ENCODE peak calls at places on chromosomes 13 and 19, in eight cellular contexts. C, Q, O, R, V, W, G and U are unnamed samples. For H3K36me3, the result is how much of the 10 kb centered on the place peaks cover.

GRCh38 chr19:6423499-6424189 is 967 bp downstream of the KHSRP start:
- DNase-seq in O (no peak), R (no peak), C (peak), Q (no peak), G (no peak), V (peak), W (peak), U (peak)

GRCh38 chr13:26011208-26011573 is 40.6 kb downstream of the SHISA2 start:
- DNase-seq in O (no peak), C (no peak), R (no peak), G (no peak), W (no peak), Q (no peak), V (no peak), U (no peak)

GRCh38 chr13:105090244-105090643 is 1445.2 kb downstream of the EFNB2 start:
- DNase-seq in W (no peak), G (no peak), C (no peak), Q (no peak), O (no peak), V (no peak), R (no peak), U (no peak)

GRCh38 chr19:10516064-10516385 is 1.2 kb downstream of the S1PR5 start:
- DNase-seq in W (no peak), R (no peak), G (no peak), C (no peak), Q (no peak), O (no peak), V (no peak), U (no peak)

GRCh38 chr19:11538232-11539036 is at the start of gene CNN1:
- DNase-seq in O (peak), V (peak), C (peak), Q (peak), W (peak), R (peak), G (peak), U (peak)

GRCh38 chr13:52450793-52451116 is 321 bp upstream of the VPS36 start:
- DNase-seq in R (no peak), O (no peak), V (no peak), W (no peak), G (no peak), Q (no peak), C (no peak), U (no peak)

GRCh38 chr19:41367848-41368301 is 3.9 kb upstream of the B9D2 start:
- DNase-seq in G (no peak), V (no peak), W (no peak), C (no peak), R (no peak), O (no peak), Q (no peak), U (no peak)

GRCh38 chr19:33810821-33811220 is 14.2 kb downstream of the KCTD15 start:
- DNase-seq in G (no peak), W (no peak), C (no peak), R (no peak), O (no peak), V (no peak), Q (no peak), U (no peak)

GRCh38 chr13:85261757-85262346 is 537.4 kb downstream of the SLITRK6 start:
- DNase-seq in R (no peak), O (no peak), W (no peak), G (no peak), V (no peak), Q (no peak), C (no peak), U (peak)

GRCh38 chr13:59112375-59112774 is 1051.4 kb downstream of the DIAPH3 start:
- DNase-seq in W (peak), G (no peak), C (no peak), Q (no peak), V (peak), R (no peak), O (no peak), U (peak)

GRCh38 chr13:74883834-74884233 is 598.1 kb downstream of the TBC1D4 start:
- DNase-seq in V (no peak), Q (no peak), C (no peak), O (no peak), G (no peak), W (no peak), R (no peak), U (no peak)

GRCh38 chr13:69935043-69935442 is 172.6 kb upstream of the ATXN8OS start:
- DNase-seq in V (no peak), W (no peak), R (no peak), C (no peak), Q (no peak), G (no peak), O (no peak), U (peak)

GRCh38 chr19:8605514-8605913 is 5.0 kb downstream of the ADAMTS10 start:
- DNase-seq in R (no peak), Q (no peak), C (no peak), O (no peak), W (no peak), G (no peak), V (no peak), U (no peak)

GRCh38 chr19:8392017-8392591 is 1.9 kb downstream of the RAB11B start:
- DNase-seq in W (no peak), R (no peak), V (no peak), C (peak), O (peak), Q (peak), G (peak), U (no peak)

GRCh38 chr13:70183041-70183440 is 74.8 kb upstream of the KLHL1 start:
- DNase-seq in R (no peak), V (no peak), O (no peak), C (no peak), Q (no peak), G (no peak), W (no peak), U (no peak)

GRCh38 chr13:86282450-86282849 is 483.2 kb upstream of the SLITRK6 start:
- DNase-seq in O (no peak), W (no peak), V (no peak), Q (no peak), R (no peak), C (no peak), G (no peak), U (no peak)

GRCh38 chr19:50519006-50519575 is 5.4 kb upstream of the ASPDH start:
- DNase-seq in O (no peak), G (no peak), W (no peak), V (no peak), R (no peak), C (peak), Q (no peak), U (no peak)

GRCh38 chr13:84207509-84207908 is 325.2 kb upstream of the SLITRK1 start:
- DNase-seq in W (no peak), Q (no peak), O (no peak), V (no peak), C (no peak), R (no peak), G (no peak), U (no peak)

GRCh38 chr19:17406039-17406886 is 833 bp upstream of the BST2 start:
- DNase-seq in O (no peak), R (no peak), Q (no peak), W (peak), V (no peak), G (no peak), C (no peak), U (no peak)

GRCh38 chr19:39351537-39352037 is 9.4 kb downstream of the SAMD4B start:
- DNase-seq in Q (no peak), O (no peak), C (no peak), G (no peak), R (no peak), V (no peak), W (peak), U (no peak)

DNA sequence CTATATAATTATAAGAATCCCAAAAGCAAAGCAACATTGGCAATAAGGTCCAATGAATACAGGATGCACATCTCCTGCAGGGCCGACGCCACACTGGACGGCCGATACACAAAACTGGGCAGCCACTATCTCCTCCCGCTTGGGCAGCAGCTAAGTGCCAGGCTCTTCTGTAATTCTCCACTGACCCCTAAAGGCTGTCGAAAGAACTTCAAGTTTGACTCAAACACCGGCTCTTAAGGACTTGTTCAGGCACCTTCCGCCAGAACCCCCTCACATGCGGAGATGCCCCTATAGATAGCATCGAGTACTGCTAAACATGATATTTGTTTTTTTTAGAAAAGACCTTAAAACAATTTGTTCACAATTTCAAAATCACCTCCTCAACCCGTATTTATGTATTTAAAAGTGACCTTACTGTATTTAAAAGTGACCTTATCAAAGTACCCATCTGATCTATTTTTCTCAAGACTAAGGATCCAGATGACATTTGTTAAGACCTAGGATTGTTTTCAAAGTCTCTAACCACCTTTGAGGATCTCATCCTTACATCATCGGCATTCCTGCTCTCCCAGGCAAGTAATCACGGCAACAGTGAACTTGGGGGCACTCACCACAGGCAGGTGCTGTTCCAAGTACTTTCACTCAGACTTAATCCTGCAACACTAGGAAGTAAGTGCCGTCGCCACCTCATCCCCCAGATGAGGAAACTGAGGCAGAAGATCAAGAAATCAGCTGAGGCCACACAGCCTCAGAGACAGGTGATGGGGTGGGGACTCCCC is 77.8 kb downstream of the TUBGCP3 start:
- DNase-seq in R (no peak), C (no peak), W (peak), O (no peak), G (no peak), Q (no peak), V (peak), U (peak)
- H3K36me3 ChIP-seq in R (under half), C (under half), W (under half), O (under half), G (half or more), Q (half or more), V (half or more), U (under half)

GRCh38 chr13:106873810-106874209 is 305.9 kb upstream of the ARGLU1 start:
- DNase-seq in C (no peak), Q (no peak), O (no peak), G (no peak), V (no peak), R (no peak), W (no peak), U (no peak)

DNA sequence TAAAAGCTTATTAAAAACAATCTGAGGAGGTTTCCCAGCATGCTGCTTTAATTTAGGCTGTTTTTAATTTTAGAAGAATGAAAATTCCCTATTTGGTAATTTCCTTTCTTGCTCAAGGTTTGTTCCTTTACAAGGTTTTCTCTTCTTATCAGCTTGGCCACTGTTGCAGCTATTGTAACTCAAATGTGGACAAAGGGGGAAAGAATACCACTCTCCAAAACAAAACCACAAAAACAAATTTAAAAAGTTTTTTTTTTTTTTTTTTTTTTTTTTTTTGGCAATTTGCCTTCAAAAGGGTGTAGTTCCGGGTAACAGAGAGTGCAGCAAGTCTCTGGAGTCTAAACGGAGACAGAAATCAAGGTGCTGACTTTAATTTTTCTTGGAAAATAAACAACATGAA is 306.4 kb upstream of the ARGLU1 start:
- DNase-seq in O (no peak), Q (no peak), R (no peak), V (no peak), W (no peak), C (no peak), G (no peak), U (no peak)
- H3K36me3 ChIP-seq in O (under half), Q (under half), R (under half), V (under half), W (under half), C (under half), G (under half), U (under half)

GRCh38 chr13:110698689-110699088 is 7.2 kb downstream of the CARS2 start:
- DNase-seq in G (no peak), W (no peak), C (no peak), O (no peak), Q (no peak), R (no peak), V (no peak), U (no peak)
- H3K36me3 ChIP-seq in G (half or more), W (under half), C (under half), O (under half), Q (half or more), R (under half), V (half or more), U (under half)

GRCh38 chr19:18861235-18861634 is 29.5 kb downstream of the UPF1 start:
- DNase-seq in O (no peak), V (no peak), Q (no peak), G (no peak), W (no peak), C (no peak), R (no peak), U (no peak)

GRCh38 chr19:18858906-18859646 is 27.3 kb downstream of the UPF1 start:
- DNase-seq in R (no peak), W (no peak), O (peak), C (no peak), G (no peak), V (no peak), Q (no peak), U (no peak)

GRCh38 chr19:18859676-18860301 is 28.0 kb downstream of the UPF1 start:
- DNase-seq in C (no peak), O (peak), W (no peak), G (no peak), Q (no peak), V (no peak), R (no peak), U (no peak)

GRCh38 chr19:18860725-18861124 is 29.0 kb downstream of the UPF1 start:
- DNase-seq in O (peak), V (no peak), G (no peak), R (no peak), Q (no peak), C (no peak), W (no peak), U (no peak)

DNA sequence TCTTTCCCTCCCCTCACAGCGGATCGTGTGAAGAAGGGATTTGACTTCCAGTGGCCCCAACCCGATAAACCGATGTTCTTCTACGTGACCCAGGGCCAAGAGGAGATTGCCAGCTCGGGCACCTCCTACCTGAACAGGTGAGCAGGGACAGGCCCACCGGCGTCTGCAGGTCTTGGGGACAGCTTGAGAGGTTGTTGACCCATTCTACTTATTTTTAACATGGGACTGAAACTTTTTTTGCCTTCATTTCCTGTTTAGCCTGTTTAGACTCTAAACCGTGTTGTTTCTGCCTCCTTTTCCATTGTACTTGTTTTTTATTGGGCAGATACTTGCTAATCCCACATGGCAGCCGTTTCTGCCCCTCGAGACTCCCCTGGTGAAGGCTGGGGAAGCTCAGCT is 28.5 kb downstream of the UPF1 start:
- DNase-seq in O (no peak), Q (no peak), W (no peak), C (no peak), V (no peak), G (no peak), R (no peak), U (no peak)
- H3K36me3 ChIP-seq in O (under half), Q (half or more), W (half or more), C (under half), V (half or more), G (half or more), R (half or more), U (half or more)

DNA sequence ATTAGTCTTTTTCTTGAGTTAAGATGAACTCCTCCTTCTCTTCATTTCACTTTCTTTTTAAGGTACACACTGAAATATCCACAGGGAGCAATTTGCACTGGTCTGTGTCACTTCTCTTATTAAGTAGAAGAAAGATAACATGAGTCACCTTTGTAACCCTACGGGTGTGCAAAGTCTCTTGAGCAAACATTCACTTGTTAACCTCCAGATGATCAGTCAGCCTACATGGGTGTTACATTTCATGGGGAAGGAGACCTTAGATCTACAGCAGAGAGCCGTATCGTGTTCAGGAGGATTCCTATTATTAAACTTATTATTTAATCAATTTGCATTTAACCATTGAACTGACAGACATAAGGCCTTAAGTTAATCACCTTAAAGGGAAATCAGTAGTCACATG is 5.1 kb downstream of the ZNF507 start:
- DNase-seq in W (no peak), R (no peak), G (no peak), O (no peak), C (no peak), V (no peak), Q (no peak), U (no peak)
- H3K36me3 ChIP-seq in W (half or more), R (under half), G (half or more), O (under half), C (under half), V (half or more), Q (half or more), U (under half)

GRCh38 chr13:23185542-23185941 is 4.8 kb downstream of the SGCG start:
- DNase-seq in V (no peak), C (no peak), W (no peak), R (no peak), G (peak), O (no peak), Q (no peak), U (no peak)
- H3K36me3 ChIP-seq in V (under half), C (under half), W (under half), R (under half), G (under half), O (under half), Q (under half), U (under half)

GRCh38 chr19:12938536-12939291 is at the start of gene CALR:
- DNase-seq in C (no peak), W (peak), R (no peak), V (peak), O (no peak), G (no peak), Q (no peak), U (peak)

GRCh38 chr19:12943437-12944044 is 2.1 kb upstream of the RAD23A start:
- DNase-seq in O (no peak), R (no peak), W (no peak), V (no peak), Q (no peak), G (no peak), C (no peak), U (no peak)

GRCh38 chr19:12939292-12939606 is 840 bp downstream of the CALR start:
- DNase-seq in W (no peak), C (peak), R (no peak), V (no peak), G (no peak), O (no peak), Q (no peak), U (no peak)

GRCh38 chr19:12939908-12940533 is 1.6 kb downstream of the CALR start:
- DNase-seq in W (no peak), R (no peak), V (no peak), Q (no peak), G (no peak), O (no peak), C (no peak), U (no peak)

GRCh38 chr19:12940897-12941296 is 2.5 kb downstream of the CALR start:
- DNase-seq in R (no peak), O (no peak), Q (no peak), C (no peak), W (no peak), V (no peak), G (no peak), U (no peak)
- H3K36me3 ChIP-seq in R (under half), O (under half), Q (half or more), C (under half), W (half or more), V (half or more), G (half or more), U (half or more)

GRCh38 chr19:645912-646797 is 6.5 kb downstream of the FGF22 start:
- DNase-seq in W (no peak), C (no peak), R (no peak), O (peak), Q (no peak), V (no peak), G (no peak), U (peak)

GRCh38 chr19:647566-648284 is 8.0 kb downstream of the FGF22 start:
- DNase-seq in V (no peak), Q (no peak), O (no peak), G (peak), W (no peak), C (no peak), R (no peak), U (no peak)

GRCh38 chr19:648904-649733 is 9.4 kb downstream of the FGF22 start:
- DNase-seq in G (no peak), C (no peak), V (no peak), Q (no peak), R (no peak), W (no peak), O (no peak), U (no peak)

GRCh38 chr19:648305-648704 is 8.6 kb downstream of the FGF22 start:
- DNase-seq in V (no peak), C (no peak), O (no peak), W (no peak), G (no peak), R (no peak), Q (no peak), U (no peak)

DNA sequence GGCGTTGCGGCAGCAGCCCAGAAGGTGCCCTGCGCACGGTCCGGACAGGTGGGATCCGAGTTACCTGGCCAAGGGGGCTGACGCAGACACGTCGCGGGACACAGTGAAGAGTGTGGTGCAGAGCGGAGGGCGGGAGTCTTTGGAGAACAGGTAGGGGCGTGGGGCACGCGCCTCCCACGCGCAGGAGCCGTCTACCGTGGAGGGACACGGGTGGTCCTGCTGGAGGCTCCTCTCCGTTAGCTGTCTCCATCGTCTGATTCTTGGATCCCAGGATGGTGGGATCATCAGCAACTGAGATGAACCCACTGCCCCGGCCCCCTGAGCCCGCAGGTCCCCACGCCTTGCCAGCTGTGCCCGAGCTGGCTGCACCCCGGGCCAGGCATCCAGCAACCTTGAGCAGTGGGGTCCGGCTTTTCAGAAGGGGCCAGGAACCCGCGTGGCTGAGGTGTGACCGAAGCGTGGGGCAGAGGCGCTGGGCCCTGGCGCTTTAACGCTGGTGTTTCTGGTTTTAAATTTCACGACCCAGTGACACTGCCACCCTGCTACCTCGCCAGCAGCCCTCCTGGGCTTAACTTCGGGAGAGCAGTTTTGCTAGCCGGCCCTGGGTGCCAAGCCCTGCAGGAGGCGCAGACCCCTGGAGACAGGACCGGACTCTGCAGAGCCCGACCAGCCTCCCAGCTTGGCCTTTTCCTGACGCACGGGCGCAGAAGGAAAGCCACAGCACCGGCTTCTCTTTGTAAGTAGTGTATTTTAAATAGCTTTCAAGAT is 7.3 kb downstream of the FGF22 start:
- DNase-seq in G (no peak), C (no peak), O (peak), Q (no peak), V (no peak), W (no peak), R (no peak), U (no peak)
- H3K36me3 ChIP-seq in G (half or more), C (under half), O (under half), Q (half or more), V (half or more), W (under half), R (under half), U (half or more)